ENCODE peak calls at places on chromosomes 4 and X, in four cellular contexts. W is upper lobe of left lung, N is HepG2, F is Panc1. Z is an unnamed sample.
A peak's percentile ranks its signal among the peaks of the same experiment; 100 is the strongest.

GRCh38 chr4:138062929-138063328 is 179.2 kb downstream of the SLC7A11 start:
- ATAC-seq in W (no peak), N (peak; percentile 82), F (no peak), Z (no peak)

GRCh38 chrX:38879631-38880220 is 78.5 kb downstream of the MID1IP1 start:
- ATAC-seq in W (peak; percentile 22), N (no peak), F (no peak), Z (peak; percentile 48)

GRCh38 chr4:118776166-118776954 is 59.6 kb downstream of the SEC24D start:
- ATAC-seq in W (no peak), N (no peak), F (no peak), Z (no peak)

GRCh38 chr4:100079264-100079663 is 111.0 kb downstream of the DDIT4L start:
- ATAC-seq in W (no peak), N (no peak), F (no peak), Z (no peak)

GRCh38 chrX:9907645-9908387 is 59.3 kb upstream of the CLDN34 start:
- ATAC-seq in W (no peak), N (no peak), F (no peak), Z (no peak)

GRCh38 chr4:25100710-25101109 is 59.5 kb downstream of the SEPSECS start:
- ATAC-seq in W (no peak), N (no peak), F (no peak), Z (no peak)

GRCh38 chrX:123878177-123878576 is 18.3 kb downstream of the XIAP start:
- ATAC-seq in W (no peak), N (no peak), F (no peak), Z (no peak)

GRCh38 chr4:137531121-137531520 is 1.2 kb downstream of the PCDH18 start:
- ATAC-seq in W (no peak), N (no peak), F (peak; percentile 39), Z (no peak)

GRCh38 chr4:14333616-14334015 is 668.7 kb upstream of the CPEB2 start:
- ATAC-seq in W (no peak), N (no peak), F (no peak), Z (no peak)

GRCh38 chr4:134027931-134028330 is 173.7 kb downstream of the PABPC4L start:
- ATAC-seq in W (no peak), N (no peak), F (no peak), Z (no peak)

GRCh38 chr4:70712604-70713452 is 8.9 kb upstream of the RUFY3 start:
- ATAC-seq in W (no peak), N (no peak), F (no peak), Z (no peak)

GRCh38 chrX:71652405-71652804 is 14.9 kb upstream of the LOC101059915 start:
- ATAC-seq in W (peak; percentile 85), N (peak; percentile 58), F (peak; percentile 71), Z (no peak)

GRCh38 chr4:38381788-38382187 is 282.2 kb upstream of the KLF3 start:
- ATAC-seq in W (no peak), N (no peak), F (no peak), Z (peak; percentile 47)

GRCh38 chr4:184705692-184706091 is 28.2 kb downstream of the CENPU start:
- ATAC-seq in W (no peak), N (no peak), F (no peak), Z (no peak)

GRCh38 chrX:104695593-104695992 is 129.6 kb downstream of the IL1RAPL2 start:
- ATAC-seq in W (no peak), N (no peak), F (no peak), Z (no peak)

GRCh38 chr4:88846232-88846790 is 148.7 kb upstream of the NAP1L5 start:
- ATAC-seq in W (no peak), N (no peak), F (no peak), Z (no peak)

GRCh38 chrX:154734101-154734781 is 16.6 kb downstream of the GAB3 start:
- ATAC-seq in W (peak; percentile 31), N (no peak), F (peak; percentile 39), Z (peak; percentile 42)

GRCh38 chr4:153809916-153810810 is 21.3 kb upstream of the SFRP2 start:
- ATAC-seq in W (no peak), N (no peak), F (no peak), Z (no peak)

GRCh38 chr4:77172336-77172735 is 15.3 kb downstream of the CCNG2 start:
- ATAC-seq in W (no peak), N (no peak), F (no peak), Z (no peak)

GRCh38 chrX:81121513-81122363 is 80.0 kb downstream of the HMGN5 start:
- ATAC-seq in W (peak; percentile 96), N (peak; percentile 98), F (peak; percentile 99), Z (peak; percentile 97)

GRCh38 chr4:11847161-11847560 is 418.5 kb upstream of the HS3ST1 start:
- ATAC-seq in W (no peak), N (no peak), F (no peak), Z (no peak)

GRCh38 chr4:87409420-87409939 is 12.9 kb upstream of the NUDT9 start:
- ATAC-seq in W (no peak), N (peak; percentile 92), F (no peak), Z (no peak)

GRCh38 chrX:109872021-109872730 is 130.7 kb upstream of the TMEM164 start:
- ATAC-seq in W (no peak), N (peak; percentile 89), F (no peak), Z (peak; percentile 31)

GRCh38 chrX:54842638-54843037 is 35.1 kb downstream of the MAGED2 start:
- ATAC-seq in W (no peak), N (no peak), F (no peak), Z (no peak)

GRCh38 chr4:879730-880079 is 52.4 kb downstream of the GAK start:
- ATAC-seq in W (no peak), N (no peak), F (no peak), Z (no peak)

GRCh38 chr4:80101768-80102116 is 28.7 kb upstream of the ANTXR2 start:
- ATAC-seq in W (no peak), N (no peak), F (peak; percentile 80), Z (no peak)

GRCh38 chrX:45372151-45372550 is 171.5 kb upstream of the DIPK2B start:
- ATAC-seq in W (no peak), N (no peak), F (no peak), Z (no peak)

GRCh38 chr4:97778174-97778573 is 365.1 kb downstream of the STPG2 start:
- ATAC-seq in W (no peak), N (no peak), F (no peak), Z (no peak)

GRCh38 chr4:107853444-107854325 is 29.0 kb downstream of the SGMS2 start:
- ATAC-seq in W (no peak), N (no peak), F (peak; percentile 34), Z (peak; percentile 66)

GRCh38 chrX:134545524-134545923 is 85.6 kb downstream of the HPRT1 start:
- ATAC-seq in W (no peak), N (no peak), F (no peak), Z (no peak)

GRCh38 chrX:134546187-134546586 is 86.2 kb downstream of the HPRT1 start:
- ATAC-seq in W (no peak), N (no peak), F (no peak), Z (no peak)

GRCh38 chrX:134548844-134549205 is 88.9 kb downstream of the HPRT1 start:
- ATAC-seq in W (no peak), N (no peak), F (no peak), Z (no peak)

GRCh38 chrX:134547047-134547679 is 87.2 kb downstream of the HPRT1 start:
- ATAC-seq in W (no peak), N (no peak), F (no peak), Z (no peak)

DNA sequence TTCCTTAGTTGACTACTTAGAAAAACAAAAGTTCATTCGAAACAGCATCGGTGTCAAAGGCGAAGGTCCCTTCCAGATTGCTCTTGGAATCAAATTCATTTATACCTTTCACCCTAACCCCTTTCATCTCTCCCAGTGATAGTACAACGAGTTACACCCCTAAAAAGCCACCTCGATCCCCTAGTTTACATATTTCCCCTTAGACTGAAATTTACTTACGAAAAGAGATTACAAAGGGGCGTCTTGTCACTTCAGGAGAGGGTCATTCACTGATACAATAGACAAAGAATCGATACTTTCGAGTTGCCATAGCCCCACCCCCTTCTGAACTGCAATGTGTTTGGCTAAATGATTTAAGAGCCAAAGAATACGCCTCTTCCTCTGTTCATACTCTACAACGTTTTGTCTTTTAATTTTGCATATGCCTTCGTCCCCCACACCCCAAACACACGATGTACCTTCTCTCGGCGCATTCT is 88.3 kb downstream of the HPRT1 start:
- ATAC-seq in W (no peak), N (no peak), F (no peak), Z (no peak)
- H3K4me3 ChIP-seq in W (peak overlapping the region; percentile 56), N (no peak overlapping the region), F (peak overlapping the region; percentile 83), Z (peak overlapping the region; percentile 62)

GRCh38 chr4:48139688-48140087 is 5.6 kb upstream of the TXK start:
- ATAC-seq in W (no peak), N (no peak), F (no peak), Z (no peak)
- H3K27ac ChIP-seq in W (no peak overlapping the region), N (no peak overlapping the region), F (no peak overlapping the region), Z (no peak overlapping the region)

GRCh38 chr4:169314906-169315305 is 44.1 kb upstream of the SH3RF1 start:
- ATAC-seq in W (no peak), N (peak; percentile 82), F (no peak), Z (peak; percentile 28)
- TF ChIP-seq POLR2AphosphoS5 in W (peak; percentile 17), N (no peak), F (no peak), Z (peak; percentile 45)

GRCh38 chr4:140284449-140284848 is 89.0 kb upstream of the SCOC start:
- ATAC-seq in W (no peak), N (no peak), F (no peak), Z (no peak)
- H3K4me3 ChIP-seq in W (no peak overlapping the region), N (no peak overlapping the region), F (no peak overlapping the region), Z (no peak overlapping the region)

GRCh38 chr4:139242511-139243051 is 37.4 kb downstream of the MGARP start:
- ATAC-seq in W (no peak), N (no peak), F (no peak), Z (no peak)

GRCh38 chr4:139239127-139239772 is 40.8 kb downstream of the MGARP start:
- ATAC-seq in W (no peak), N (no peak), F (no peak), Z (no peak)

GRCh38 chr4:139241086-139241783 is 38.8 kb downstream of the MGARP start:
- ATAC-seq in W (no peak), N (peak; percentile 98), F (no peak), Z (no peak)

GRCh38 chr4:139243448-139244365 is 36.3 kb downstream of the MGARP start:
- ATAC-seq in W (peak; percentile 51), N (peak; percentile 23), F (peak; percentile 70), Z (peak; percentile 87)

DNA sequence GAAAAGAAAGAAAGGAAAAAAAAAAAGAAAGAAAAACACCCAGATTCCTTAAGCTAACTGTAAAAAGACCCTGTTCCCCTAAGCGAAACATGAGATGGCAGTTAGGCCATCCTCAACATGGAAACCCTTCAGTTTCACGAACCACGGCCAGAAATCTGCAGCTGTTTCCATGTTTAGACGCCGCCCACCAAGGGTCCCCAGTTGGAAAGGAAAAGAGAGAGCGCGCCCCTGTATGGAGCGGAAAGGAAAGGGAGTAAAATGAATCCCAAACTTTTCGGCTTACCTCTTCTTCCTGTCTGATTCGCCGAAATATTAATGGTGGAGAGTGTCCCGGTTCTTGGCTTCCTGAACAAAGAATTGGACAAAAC is 38.3 kb downstream of the MGARP start:
- ATAC-seq in W (no peak), N (no peak), F (no peak), Z (no peak)
- H3K27ac ChIP-seq in W (no peak overlapping the region), N (peak overlapping the region; percentile 48), F (no peak overlapping the region), Z (no peak overlapping the region)

Z was measured in gastroesophageal sphincter.